ENCODE peak calls at places on chromosomes 11 and 22, in six cellular contexts. C, F, E, O, P and X are unnamed samples. For H3K36me3, the result is how much of the 10 kb centered on the place peaks cover.

GRCh38 chr11:100930185-100930778 is 199.3 kb downstream of the PGR start:
- DNase-seq in F (no peak), C (peak), P (no peak), E (no peak), O (no peak), X (no peak)

GRCh38 chr11:76587810-76588454 is 82.6 kb downstream of the LRRC32 start:
- DNase-seq in F (no peak), P (no peak), C (no peak), E (no peak), O (no peak), X (no peak)

GRCh38 chr22:32801436-32802290 is at the start of gene TIMP3:
- DNase-seq in P (peak), O (peak), E (peak), C (peak), F (peak), X (peak)

GRCh38 chr22:27139935-27140493 is 482.6 kb downstream of the MIAT start:
- DNase-seq in E (peak), O (no peak), P (no peak), F (no peak), C (peak), X (peak)

GRCh38 chr22:43198936-43199335 is 12.0 kb upstream of the TTLL12 start:
- DNase-seq in F (no peak), C (no peak), E (no peak), P (no peak), O (no peak), X (no peak)

GRCh38 chr11:12543596-12544415 is 130.4 kb upstream of the TEAD1 start:
- DNase-seq in C (no peak), E (no peak), P (peak), O (no peak), F (no peak), X (no peak)

GRCh38 chr22:48803993-48804810 is 1023.5 kb downstream of the BRD1 start:
- DNase-seq in O (no peak), C (no peak), F (peak), P (no peak), E (no peak), X (no peak)

GRCh38 chr22:48177591-48177990 is 1415.1 kb downstream of the TBC1D22A start:
- DNase-seq in P (no peak), C (no peak), O (no peak), F (no peak), E (no peak), X (no peak)

GRCh38 chr11:121575250-121575962 is 122.6 kb upstream of the SORL1-AS1 start:
- DNase-seq in O (no peak), F (no peak), P (peak), C (peak), E (peak), X (no peak)

GRCh38 chr11:105211806-105212531 is 72.4 kb upstream of the CARD18 start:
- DNase-seq in O (no peak), C (peak), P (no peak), E (no peak), F (no peak), X (no peak)

GRCh38 chr11:73240190-73240781 is 22.2 kb downstream of the P2RY2 start:
- DNase-seq in F (peak), P (no peak), O (no peak), E (peak), C (peak), X (no peak)

GRCh38 chr11:80937831-80938230 is 1497.0 kb upstream of the TENM4 start:
- DNase-seq in O (no peak), P (no peak), E (no peak), C (no peak), F (no peak), X (no peak)

GRCh38 chr11:124762624-124763155 is 600 bp upstream of the ESAM start:
- DNase-seq in C (no peak), O (no peak), E (no peak), P (peak), F (no peak), X (no peak)

GRCh38 chr22:38610234-38610633 is 40.3 kb upstream of the DMC1 start:
- DNase-seq in F (no peak), O (no peak), C (no peak), E (no peak), P (no peak), X (no peak)

GRCh38 chr11:126815111-126815510 is 185.5 kb downstream of the KIRREL3 start:
- DNase-seq in F (no peak), P (no peak), C (no peak), O (no peak), E (no peak), X (no peak)

GRCh38 chr11:87317441-87317840 is 279.7 kb downstream of the TMEM135 start:
- DNase-seq in F (no peak), C (no peak), P (no peak), E (no peak), O (no peak), X (no peak)

GRCh38 chr22:36838119-36839030 is 21.5 kb upstream of the PVALB start:
- DNase-seq in C (no peak), E (no peak), F (no peak), O (no peak), P (no peak), X (no peak)

GRCh38 chr11:126332221-126332711 is 23.2 kb upstream of the ST3GAL4 start:
- DNase-seq in E (peak), F (no peak), C (peak), O (peak), P (peak), X (peak)

GRCh38 chr11:44992181-44992582 is 41.5 kb upstream of the TP53I11 start:
- DNase-seq in C (no peak), O (no peak), F (peak), E (peak), P (no peak), X (no peak)

GRCh38 chr11:11471196-11471595 is 118.1 kb upstream of the CSNK2A3 start:
- DNase-seq in O (no peak), F (no peak), P (no peak), C (no peak), E (no peak), X (no peak)

GRCh38 chr11:130638048-130638447 is 189.6 kb downstream of the ADAMTS15 start:
- DNase-seq in F (no peak), E (no peak), O (no peak), C (no peak), P (no peak), X (no peak)

GRCh38 chr22:47171441-47172221 is 409.2 kb downstream of the TBC1D22A start:
- DNase-seq in O (peak), F (peak), E (peak), C (no peak), P (no peak), X (no peak)

GRCh38 chr11:123567466-123567865 is 87.0 kb downstream of the SCN3B start:
- DNase-seq in C (no peak), O (no peak), P (no peak), E (no peak), F (no peak), X (no peak)

GRCh38 chr22:20729194-20729593 is 44.7 kb upstream of the SERPIND1 start:
- DNase-seq in E (no peak), C (no peak), P (no peak), O (no peak), F (no peak), X (no peak)

GRCh38 chr11:33709471-33709870 is 8.8 kb upstream of the C11orf91 start:
- DNase-seq in E (no peak), F (no peak), C (no peak), P (no peak), O (no peak), X (no peak)

GRCh38 chr22:36279219-36279666 is 26.3 kb downstream of the APOL1 start:
- DNase-seq in C (peak), P (no peak), E (no peak), F (no peak), O (no peak), X (no peak)

GRCh38 chr11:69674886-69675714 is at the start of gene LTO1:
- DNase-seq in P (peak), F (peak), E (peak), C (peak), O (peak), X (peak)

GRCh38 chr11:134665571-134666268 is 253.7 kb upstream of the B3GAT1 start:
- DNase-seq in P (no peak), E (no peak), F (peak), C (no peak), O (no peak), X (no peak)

GRCh38 chr11:47270331-47271271 is 668 bp downstream of the MADD start:
- DNase-seq in O (no peak), P (peak), F (peak), E (peak), C (peak), X (peak)

GRCh38 chr11:12813371-12814225 is 139.4 kb downstream of the TEAD1 start:
- DNase-seq in E (peak), F (no peak), P (peak), O (no peak), C (peak), X (no peak)

GRCh38 chr11:62830904-62831519 is 839 bp downstream of the STX5 start:
- DNase-seq in P (no peak), E (no peak), O (no peak), C (no peak), F (no peak), X (peak)

GRCh38 chr11:77213589-77214428 is 85.8 kb downstream of the MYO7A start:
- DNase-seq in F (no peak), E (no peak), O (no peak), P (no peak), C (no peak), X (no peak)

GRCh38 chr22:19040581-19041402 is 81.4 kb downstream of the DGCR2 start:
- DNase-seq in F (peak), E (no peak), O (no peak), P (no peak), C (no peak), X (no peak)

GRCh38 chr11:57456960-57457642 is 3.2 kb upstream of the RTN4RL2 start:
- DNase-seq in C (peak), E (peak), O (peak), F (peak), P (peak), X (peak)

GRCh38 chr22:23383491-23384450 is 196.3 kb downstream of the IGLL1 start:
- DNase-seq in P (no peak), F (peak), O (no peak), C (peak), E (no peak), X (peak)

GRCh38 chr11:16110862-16111261 is 245.5 kb downstream of the SOX6 start:
- DNase-seq in C (no peak), E (no peak), P (no peak), O (no peak), F (no peak), X (no peak)

GRCh38 chr11:74822187-74822586 is 73.5 kb downstream of the RNF169 start:
- DNase-seq in F (no peak), E (no peak), C (peak), O (no peak), P (no peak), X (no peak)

GRCh38 chr11:117946196-117946841 is 17.1 kb upstream of the TMPRSS13 start:
- DNase-seq in P (no peak), E (no peak), F (peak), C (no peak), O (no peak), X (no peak)

GRCh38 chr11:76885390-76886097 is 24.8 kb downstream of the ACER3 start:
- DNase-seq in P (no peak), O (no peak), C (peak), E (no peak), F (no peak), X (no peak)

GRCh38 chr11:6609502-6610015 is 2.5 kb downstream of the TAF10 start:
- DNase-seq in P (peak), E (no peak), C (no peak), O (no peak), F (peak), X (no peak)

GRCh38 chr11:6607190-6607635 is 3.6 kb downstream of the ILK start:
- DNase-seq in P (peak), C (no peak), E (no peak), F (no peak), O (no peak), X (no peak)

GRCh38 chr11:6608726-6609501 is 3.1 kb downstream of the TAF10 start:
- DNase-seq in O (no peak), E (no peak), P (peak), C (no peak), F (peak), X (no peak)

GRCh38 chr11:6606471-6607189 is 3.1 kb downstream of the ILK start:
- DNase-seq in P (peak), C (peak), F (peak), O (peak), E (peak), X (peak)

DNA sequence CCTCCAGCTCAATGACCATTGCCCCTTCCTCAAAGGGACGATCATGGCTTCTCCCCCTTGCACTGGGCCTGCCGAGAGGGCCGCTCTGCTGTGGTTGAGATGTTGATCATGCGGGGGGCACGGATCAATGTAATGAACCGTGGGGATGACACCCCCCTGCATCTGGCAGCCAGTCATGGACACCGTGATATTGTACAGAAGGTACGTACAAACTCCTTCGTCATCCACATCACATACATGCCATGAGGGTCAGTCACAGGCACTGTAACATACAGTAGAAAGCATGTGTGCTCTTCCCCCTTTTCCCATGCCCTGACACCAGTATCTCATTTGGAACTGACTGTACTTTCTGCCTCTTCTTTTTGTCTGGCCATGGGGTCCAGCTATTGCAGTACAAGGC is 4.0 kb downstream of the TAF10 start:
- DNase-seq in P (peak), F (peak), O (no peak), E (no peak), C (no peak), X (no peak)
- H3K36me3 ChIP-seq in P (under half), F (under half), O (under half), E (under half), C (under half), X (under half)

GRCh38 chr11:27282141-27282590 is 80.8 kb downstream of the CCDC34 start:
- DNase-seq in F (no peak), C (peak), E (peak), O (peak), P (no peak), X (no peak)
- H3K4me3 ChIP-seq in F (no peak), C (no peak), E (no peak), O (no peak), P (no peak), X (no peak)

GRCh38 chr11:32071811-32072210 is 19.1 kb upstream of the RCN1 start:
- DNase-seq in O (no peak), P (no peak), F (no peak), E (no peak), C (peak), X (no peak)
- TF ChIP-seq CTCF in O (no peak), P (no peak), F (peak), E (no peak), C (peak), X (peak)

DNA sequence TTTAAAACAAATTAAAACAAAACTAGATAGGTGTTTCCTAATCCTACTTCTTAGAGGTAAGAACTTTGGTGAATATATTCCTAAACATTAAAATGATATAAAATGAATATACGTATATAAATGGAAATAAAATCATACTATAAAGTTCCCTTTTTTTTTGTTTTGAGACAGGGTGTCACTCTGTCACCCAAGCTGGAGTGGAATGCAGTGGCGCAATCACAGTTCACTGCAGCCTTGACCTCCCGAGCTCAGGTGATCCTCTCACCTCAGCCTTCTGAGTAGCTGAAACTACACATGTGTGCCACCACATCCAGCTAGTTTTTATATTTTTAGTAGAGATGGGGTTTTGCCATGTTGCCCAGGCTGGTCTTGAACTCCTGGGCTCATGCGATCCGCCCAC is 44.9 kb downstream of the NPAT start:
- DNase-seq in E (no peak), P (no peak), O (no peak), C (no peak), F (no peak), X (no peak)
- H3K36me3 ChIP-seq in E (under half), P (under half), O (under half), C (under half), F (half or more), X (under half)

DNA sequence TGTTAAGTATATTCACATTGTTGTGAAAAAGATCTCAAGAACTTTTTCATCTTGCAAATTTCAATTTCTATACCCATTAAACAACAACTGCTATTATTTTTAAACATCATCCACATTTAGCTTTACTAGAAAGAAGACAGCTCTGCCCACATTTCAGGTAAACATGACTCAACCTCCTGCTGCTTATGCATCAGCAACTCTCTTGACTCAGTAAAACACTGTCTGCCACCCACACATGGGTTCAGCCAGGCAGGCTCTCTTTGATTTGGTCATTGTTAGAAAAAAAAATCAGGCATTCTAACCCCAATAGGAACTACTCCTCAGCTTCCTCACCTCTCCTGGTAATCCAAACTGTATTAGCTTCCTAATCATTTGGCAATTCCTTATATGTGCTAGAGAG is 5.1 kb upstream of the ENDOD1 start:
- DNase-seq in F (no peak), C (no peak), P (no peak), O (no peak), E (no peak), X (no peak)
- H3K4me3 ChIP-seq in F (no peak), C (no peak), P (no peak), O (no peak), E (no peak), X (no peak)

GRCh38 chr11:22302368-22302767 is 35.8 kb upstream of the SLC17A6 start:
- DNase-seq in F (no peak), O (no peak), P (no peak), E (no peak), C (no peak), X (no peak)

DNA sequence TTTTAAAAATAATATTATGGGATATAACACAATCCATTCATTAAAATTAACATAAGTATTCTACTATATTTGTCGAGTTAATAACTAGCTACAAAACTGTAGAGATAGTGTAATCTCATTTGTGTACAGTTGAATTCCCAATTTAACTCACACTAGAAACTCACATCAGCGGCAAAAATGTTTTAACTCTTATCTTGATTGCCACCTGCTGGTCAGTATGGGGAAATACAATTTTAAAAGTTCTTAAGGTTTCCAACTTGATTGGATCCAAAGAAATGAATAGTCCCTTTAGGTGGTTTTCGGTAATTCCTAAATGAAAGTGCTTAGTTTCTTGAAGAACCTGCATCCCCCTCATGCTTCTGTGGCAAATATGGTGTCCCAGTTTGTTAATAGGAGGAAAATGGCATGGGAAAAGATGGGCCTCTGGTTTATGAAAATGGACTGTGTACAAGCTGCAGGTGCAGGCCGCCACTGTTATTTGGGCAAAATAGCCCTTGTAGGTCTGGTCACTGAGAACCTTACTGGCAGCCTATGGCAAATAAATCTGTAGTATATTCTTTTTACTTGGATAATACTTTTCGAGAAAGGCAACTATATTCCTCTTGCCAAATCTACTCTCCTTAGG is 33.7 kb upstream of the SLC17A6 start:
- DNase-seq in E (no peak), P (no peak), C (peak), F (no peak), O (no peak), X (no peak)
- TF ChIP-seq CTCF in E (peak), P (peak), C (peak), F (peak), O (peak), X (peak)

DNA sequence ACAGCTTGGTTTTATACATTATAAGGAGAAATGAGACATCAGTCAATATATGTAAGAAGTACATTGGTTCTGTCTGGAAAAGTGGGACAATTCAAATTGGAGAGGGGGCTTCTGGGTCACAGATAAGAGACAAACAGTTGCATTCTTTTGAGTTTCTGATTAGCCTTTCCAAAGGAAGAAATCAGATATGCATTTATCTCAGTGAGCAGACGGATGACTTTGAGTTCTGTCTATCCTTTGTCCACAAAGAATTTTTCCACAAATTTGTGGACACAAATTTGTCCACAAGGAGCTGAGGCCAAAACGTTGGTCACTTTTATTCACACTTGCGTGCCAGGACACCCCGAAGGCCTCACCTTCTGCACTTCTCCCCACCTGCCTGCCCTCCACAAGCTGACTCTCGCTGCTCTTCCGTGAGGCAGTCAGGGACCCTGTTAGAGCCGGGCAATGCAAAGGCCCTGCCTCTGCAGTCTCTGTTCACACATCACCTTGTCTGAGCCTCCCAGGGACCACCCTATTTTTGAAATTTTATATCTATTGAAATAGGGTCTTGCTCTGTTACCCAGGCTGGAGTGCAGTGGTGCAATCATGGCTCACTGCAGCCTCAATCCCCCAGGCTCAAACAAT is 20.5 kb downstream of the IL17REL start:
- DNase-seq in O (peak), F (no peak), C (no peak), E (no peak), P (no peak), X (no peak)
- H3K36me3 ChIP-seq in O (under half), F (under half), C (under half), E (under half), P (under half), X (under half)

GRCh38 chr22:24962835-24963234 is 10.3 kb downstream of the KIAA1671 start:
- DNase-seq in E (no peak), P (no peak), C (no peak), O (no peak), F (no peak), X (no peak)

GRCh38 chr22:24968066-24968561 is 15.6 kb downstream of the KIAA1671 start:
- DNase-seq in E (peak), P (no peak), F (peak), O (no peak), C (no peak), X (peak)

GRCh38 chr22:24964441-24964840 is 11.9 kb downstream of the KIAA1671 start:
- DNase-seq in E (no peak), C (no peak), F (no peak), O (no peak), P (no peak), X (no peak)

GRCh38 chr22:24969588-24970301 is 17.2 kb downstream of the KIAA1671 start:
- DNase-seq in E (peak), O (peak), P (peak), C (peak), F (peak), X (peak)

GRCh38 chr22:24965822-24966626 is 13.5 kb downstream of the KIAA1671 start:
- DNase-seq in C (no peak), O (peak), P (peak), E (peak), F (no peak), X (no peak)
- H3K4me3 ChIP-seq in C (no peak), O (no peak), P (no peak), E (no peak), F (no peak), X (no peak)

GRCh38 chr11:7833527-7833926 is 36.8 kb upstream of the OR5P2 start:
- DNase-seq in F (no peak), E (no peak), P (no peak), O (no peak), C (no peak), X (no peak)
- TF ChIP-seq CTCF in F (peak), E (no peak), P (no peak), O (no peak), C (no peak), X (no peak)